ENCODE peak calls at places on chromosomes 2 and 18, in four cellular contexts. One of them, this sample, is unnamed. For H3K27me3, the result is how much of the 10 kb centered on the place peaks cover.

GRCh38 chr18:10074122-10074521 is 160.3 kb downstream of the VAPA start:
- DNase-seq in CD8-positive, alpha-beta memory T cell: no peak
- DNase-seq in body of pancreas: no peak
- DNase-seq in IMR-90: no peak
- DNase-seq in this sample: no peak

GRCh38 chr2:99032786-99033185 is 96.8 kb upstream of the CRACDL start:
- DNase-seq in CD8-positive, alpha-beta memory T cell: no peak
- DNase-seq in body of pancreas: no peak
- DNase-seq in IMR-90: no peak
- DNase-seq in this sample: no peak

GRCh38 chr2:213104903-213105202 is 46.6 kb downstream of the IKZF2 start:
- DNase-seq in CD8-positive, alpha-beta memory T cell: no peak
- DNase-seq in body of pancreas: no peak
- DNase-seq in IMR-90: no peak
- DNase-seq in this sample: no peak

GRCh38 chr2:75100691-75101236 is 98.6 kb downstream of the TACR1 start:
- DNase-seq in CD8-positive, alpha-beta memory T cell: no peak
- DNase-seq in body of pancreas: no peak
- DNase-seq in IMR-90: no peak
- DNase-seq in this sample: no peak

GRCh38 chr2:58215429-58215828 is 25.7 kb downstream of the FANCL start:
- DNase-seq in CD8-positive, alpha-beta memory T cell: no peak
- DNase-seq in body of pancreas: peak
- DNase-seq in IMR-90: peak
- DNase-seq in this sample: no peak

GRCh38 chr18:154151-154550 is 4.2 kb upstream of the USP14 start:
- DNase-seq in CD8-positive, alpha-beta memory T cell: no peak
- DNase-seq in body of pancreas: no peak
- DNase-seq in IMR-90: peak
- DNase-seq in this sample: no peak

GRCh38 chr18:50797147-50797546 is 22.7 kb downstream of the MRO start:
- DNase-seq in CD8-positive, alpha-beta memory T cell: no peak
- DNase-seq in body of pancreas: peak
- DNase-seq in IMR-90: no peak
- DNase-seq in this sample: no peak

GRCh38 chr2:209624192-209624938 is 147.3 kb upstream of the UNC80 start:
- DNase-seq in CD8-positive, alpha-beta memory T cell: no peak
- DNase-seq in body of pancreas: peak
- DNase-seq in IMR-90: no peak
- DNase-seq in this sample: no peak

GRCh38 chr18:70931942-70932814 is 643.3 kb downstream of the SOCS6 start:
- DNase-seq in CD8-positive, alpha-beta memory T cell: no peak
- DNase-seq in body of pancreas: no peak
- DNase-seq in IMR-90: peak
- DNase-seq in this sample: no peak

GRCh38 chr2:240250985-240251847 is 110.8 kb upstream of the OTOS start:
- DNase-seq in CD8-positive, alpha-beta memory T cell: peak
- DNase-seq in body of pancreas: peak
- DNase-seq in IMR-90: peak
- DNase-seq in this sample: peak

GRCh38 chr2:98900721-98901120 is 35.3 kb downstream of the CRACDL start:
- DNase-seq in CD8-positive, alpha-beta memory T cell: no peak
- DNase-seq in body of pancreas: no peak
- DNase-seq in IMR-90: no peak
- DNase-seq in this sample: no peak

GRCh38 chr18:58584219-58585127 is 44.4 kb downstream of the ALPK2 start:
- DNase-seq in CD8-positive, alpha-beta memory T cell: no peak
- DNase-seq in body of pancreas: no peak
- DNase-seq in IMR-90: peak
- DNase-seq in this sample: no peak

GRCh38 chr2:203533696-203534471 is 1.2 kb downstream of the RAPH1 start:
- DNase-seq in CD8-positive, alpha-beta memory T cell: peak
- DNase-seq in body of pancreas: no peak
- DNase-seq in IMR-90: peak
- DNase-seq in this sample: peak
- H3K4me3 ChIP-seq in CD8-positive, alpha-beta memory T cell: peak
- H3K4me3 ChIP-seq in body of pancreas: peak
- H3K4me3 ChIP-seq in IMR-90: peak
- H3K4me3 ChIP-seq in this sample: peak

DNA sequence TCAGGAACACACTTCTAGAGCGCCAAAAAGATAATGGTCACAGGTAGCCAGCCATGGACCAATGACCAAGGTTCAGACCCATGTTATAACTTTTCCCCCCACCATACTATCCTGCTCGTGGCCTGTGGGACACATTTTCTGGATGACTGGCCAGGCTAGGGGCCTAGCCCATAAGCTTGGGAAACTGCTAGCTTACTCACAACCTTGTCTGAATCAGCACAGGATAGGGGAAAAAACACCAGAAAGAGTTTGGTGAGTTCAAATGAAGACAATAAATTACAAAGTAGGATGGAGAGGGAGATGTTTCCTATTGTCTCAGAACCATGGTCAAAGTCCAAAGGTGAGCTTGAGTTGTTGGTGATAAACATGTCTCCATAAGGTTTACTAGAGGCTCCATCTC is 156.3 kb upstream of the CCDC68 start:
- DNase-seq in CD8-positive, alpha-beta memory T cell: no peak
- DNase-seq in body of pancreas: no peak
- DNase-seq in IMR-90: peak
- DNase-seq in this sample: no peak
- H3K27ac ChIP-seq in CD8-positive, alpha-beta memory T cell: no peak
- H3K27ac ChIP-seq in body of pancreas: no peak
- H3K27ac ChIP-seq in IMR-90: no peak
- H3K27ac ChIP-seq in this sample: no peak

GRCh38 chr2:25170888-25171287 is 2.5 kb upstream of the POMC start:
- DNase-seq in CD8-positive, alpha-beta memory T cell: no peak
- DNase-seq in body of pancreas: no peak
- DNase-seq in IMR-90: no peak
- DNase-seq in this sample: no peak

GRCh38 chr2:25164526-25164925 is 3.9 kb downstream of the POMC start:
- DNase-seq in CD8-positive, alpha-beta memory T cell: no peak
- DNase-seq in body of pancreas: no peak
- DNase-seq in IMR-90: no peak
- DNase-seq in this sample: no peak

GRCh38 chr2:25165992-25166618 is 2.3 kb downstream of the POMC start:
- DNase-seq in CD8-positive, alpha-beta memory T cell: peak
- DNase-seq in body of pancreas: peak
- DNase-seq in IMR-90: no peak
- DNase-seq in this sample: no peak

GRCh38 chr2:25169073-25169470 is 692 bp upstream of the POMC start:
- DNase-seq in CD8-positive, alpha-beta memory T cell: no peak
- DNase-seq in body of pancreas: no peak
- DNase-seq in IMR-90: no peak
- DNase-seq in this sample: no peak

DNA sequence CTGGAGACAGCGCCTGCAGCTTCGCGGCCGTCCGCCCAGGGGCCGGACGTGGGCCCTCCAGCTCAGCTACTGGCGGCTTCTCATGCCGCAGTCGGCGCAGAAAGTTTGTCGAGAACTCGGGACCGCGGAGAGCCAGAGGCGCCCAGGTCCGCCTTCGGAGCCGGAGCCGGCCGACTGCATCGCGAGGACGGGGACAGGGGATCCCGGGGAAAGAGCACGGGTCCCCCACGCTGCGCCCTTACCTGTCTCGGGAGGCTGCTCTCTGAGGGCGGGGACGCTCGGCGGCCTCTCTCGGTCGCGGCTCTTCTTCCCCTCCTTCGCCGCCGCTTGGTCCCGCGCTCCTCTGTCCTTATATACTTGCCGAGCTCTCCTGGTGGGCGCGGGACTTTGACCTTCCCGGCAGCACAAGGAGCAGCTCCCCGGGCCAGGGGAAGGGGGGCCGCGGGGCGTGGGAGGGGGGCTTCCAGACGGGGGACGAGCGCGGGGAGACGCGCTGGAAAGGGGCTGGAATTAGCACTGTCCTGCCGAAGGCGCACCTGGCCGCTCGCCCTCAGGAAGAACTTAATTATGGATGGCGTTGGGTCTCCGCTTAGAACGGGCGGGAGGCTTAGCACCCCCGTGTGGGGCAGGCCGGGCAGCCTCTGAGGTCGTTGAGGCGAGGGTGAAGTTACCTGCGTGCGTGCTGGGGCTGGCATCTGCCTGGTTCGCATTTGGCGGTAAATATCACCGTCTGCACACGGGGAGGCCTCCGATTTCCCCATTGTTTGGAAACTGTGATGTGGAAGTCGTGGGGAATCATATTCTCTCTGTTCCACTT is at the start of gene POMC:
- DNase-seq in CD8-positive, alpha-beta memory T cell: no peak
- DNase-seq in body of pancreas: peak
- DNase-seq in IMR-90: peak
- DNase-seq in this sample: no peak
- H3K27me3 ChIP-seq in CD8-positive, alpha-beta memory T cell: under half
- H3K27me3 ChIP-seq in body of pancreas: under half
- H3K27me3 ChIP-seq in IMR-90: half or more
- H3K27me3 ChIP-seq in this sample: half or more

GRCh38 chr18:28511421-28511821 is 334.5 kb upstream of the CDH2 start:
- DNase-seq in CD8-positive, alpha-beta memory T cell: no peak
- DNase-seq in body of pancreas: no peak
- DNase-seq in IMR-90: peak
- DNase-seq in this sample: no peak

GRCh38 chr18:28514699-28515098 is 337.8 kb upstream of the CDH2 start:
- DNase-seq in CD8-positive, alpha-beta memory T cell: no peak
- DNase-seq in body of pancreas: no peak
- DNase-seq in IMR-90: no peak
- DNase-seq in this sample: no peak

GRCh38 chr18:28512357-28512756 is 335.4 kb upstream of the CDH2 start:
- DNase-seq in CD8-positive, alpha-beta memory T cell: no peak
- DNase-seq in body of pancreas: no peak
- DNase-seq in IMR-90: no peak
- DNase-seq in this sample: no peak

GRCh38 chr18:28510210-28510609 is 333.3 kb upstream of the CDH2 start:
- DNase-seq in CD8-positive, alpha-beta memory T cell: no peak
- DNase-seq in body of pancreas: no peak
- DNase-seq in IMR-90: no peak
- DNase-seq in this sample: no peak
- H3K4me3 ChIP-seq in CD8-positive, alpha-beta memory T cell: no peak
- H3K4me3 ChIP-seq in body of pancreas: no peak
- H3K4me3 ChIP-seq in IMR-90: no peak
- H3K4me3 ChIP-seq in this sample: no peak

GRCh38 chr2:28980368-28981015 is 606 bp upstream of the TOGARAM2 start:
- DNase-seq in CD8-positive, alpha-beta memory T cell: no peak
- DNase-seq in body of pancreas: no peak
- DNase-seq in IMR-90: peak
- DNase-seq in this sample: no peak
- H3K27ac ChIP-seq in CD8-positive, alpha-beta memory T cell: no peak
- H3K27ac ChIP-seq in body of pancreas: no peak
- H3K27ac ChIP-seq in IMR-90: peak
- H3K27ac ChIP-seq in this sample: no peak

GRCh38 chr2:136122654-136123053 is 4.7 kb upstream of the CXCR4 start:
- DNase-seq in CD8-positive, alpha-beta memory T cell: no peak
- DNase-seq in body of pancreas: no peak
- DNase-seq in IMR-90: no peak
- DNase-seq in this sample: no peak

GRCh38 chr2:136126527-136126926 is 8.6 kb upstream of the CXCR4 start:
- DNase-seq in CD8-positive, alpha-beta memory T cell: no peak
- DNase-seq in body of pancreas: no peak
- DNase-seq in IMR-90: no peak
- DNase-seq in this sample: no peak

GRCh38 chr2:136127356-136127755 is 9.4 kb upstream of the CXCR4 start:
- DNase-seq in CD8-positive, alpha-beta memory T cell: peak
- DNase-seq in body of pancreas: no peak
- DNase-seq in IMR-90: no peak
- DNase-seq in this sample: no peak

GRCh38 chr2:136126021-136126420 is 8.1 kb upstream of the CXCR4 start:
- DNase-seq in CD8-positive, alpha-beta memory T cell: no peak
- DNase-seq in body of pancreas: no peak
- DNase-seq in IMR-90: no peak
- DNase-seq in this sample: no peak

GRCh38 chr2:136125226-136125625 is 7.3 kb upstream of the CXCR4 start:
- DNase-seq in CD8-positive, alpha-beta memory T cell: no peak
- DNase-seq in body of pancreas: no peak
- DNase-seq in IMR-90: no peak
- DNase-seq in this sample: no peak
- H3K27me3 ChIP-seq in CD8-positive, alpha-beta memory T cell: under half
- H3K27me3 ChIP-seq in body of pancreas: under half
- H3K27me3 ChIP-seq in IMR-90: under half
- H3K27me3 ChIP-seq in this sample: under half

DNA sequence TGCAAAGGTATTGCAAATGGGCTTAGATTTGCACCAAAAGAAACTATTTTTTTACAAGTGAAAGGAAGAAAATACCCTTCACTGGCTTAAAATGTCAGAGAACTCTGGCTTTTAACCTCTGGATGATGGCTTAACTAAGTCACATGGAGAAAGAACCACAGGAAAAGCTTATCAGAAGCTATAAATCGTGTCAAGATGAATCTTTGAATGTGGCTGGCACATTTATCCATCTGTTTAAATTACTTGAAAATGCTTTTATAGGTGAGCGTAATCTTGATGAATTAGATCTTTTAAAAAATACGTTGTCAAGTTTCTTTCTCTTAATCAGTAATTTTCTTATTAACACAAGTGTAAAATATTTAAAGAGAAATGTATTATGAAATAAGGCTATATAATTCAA is 32.0 kb upstream of the CCDC178 start:
- DNase-seq in CD8-positive, alpha-beta memory T cell: no peak
- DNase-seq in body of pancreas: no peak
- DNase-seq in IMR-90: no peak
- DNase-seq in this sample: no peak
- H3K4me3 ChIP-seq in CD8-positive, alpha-beta memory T cell: no peak
- H3K4me3 ChIP-seq in body of pancreas: no peak
- H3K4me3 ChIP-seq in IMR-90: no peak
- H3K4me3 ChIP-seq in this sample: no peak

DNA sequence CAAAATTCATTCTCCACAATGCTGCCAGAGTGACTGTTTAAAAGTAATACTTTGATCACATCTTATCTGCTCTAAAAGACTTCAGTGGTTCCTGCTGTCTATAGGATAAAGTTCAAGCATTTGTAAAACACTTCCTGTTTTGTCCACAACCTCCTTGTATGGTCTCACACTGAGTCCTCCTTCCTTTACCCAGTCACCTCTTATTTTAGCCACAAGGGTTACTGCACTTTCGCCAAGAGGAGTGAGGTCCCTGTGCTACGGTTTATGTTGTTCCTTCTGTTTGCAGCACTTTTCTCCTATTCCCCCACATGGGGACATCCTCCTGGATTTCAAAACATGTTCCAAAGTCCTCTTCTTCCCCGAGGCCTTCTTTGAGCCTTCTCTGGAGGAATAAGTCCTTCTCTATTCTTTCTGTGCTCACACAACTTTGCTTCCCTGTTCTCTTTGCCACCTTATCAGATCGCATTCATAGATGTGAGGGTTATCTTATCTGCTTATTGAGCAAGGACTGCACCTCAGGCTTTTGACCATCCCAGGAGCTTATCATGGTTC is 112.2 kb upstream of the NABP1 start:
- DNase-seq in CD8-positive, alpha-beta memory T cell: no peak
- DNase-seq in body of pancreas: no peak
- DNase-seq in IMR-90: no peak
- DNase-seq in this sample: no peak
- H3K27ac ChIP-seq in CD8-positive, alpha-beta memory T cell: peak
- H3K27ac ChIP-seq in body of pancreas: no peak
- H3K27ac ChIP-seq in IMR-90: no peak
- H3K27ac ChIP-seq in this sample: no peak

This sample was measured in AG04450.